ENCODE peak calls at places on chromosomes 4 and X, in seven cellular contexts. F is psoas muscle, U is aorta, B is tibial artery, D is lower lobe of right lung, J is HepG2, N is tibial nerve. T is an unnamed sample. For H3K4me1, the result is how much of the 10 kb centered on the place peaks cover.

GRCh38 chrX:27995611-27996010 is 14.4 kb upstream of the DCAF8L1 start:
- DNase-seq in F (no peak), U (no peak), B (no peak), D (no peak), J (no peak), N (no peak), T (no peak)

GRCh38 chr4:20432098-20432497 is 180.4 kb downstream of the SLIT2 start:
- DNase-seq in F (no peak), U (no peak), B (no peak), D (no peak), J (no peak), N (no peak), T (no peak)

GRCh38 chrX:144637731-144638130 is 609.6 kb upstream of the SPANXN1 start:
- DNase-seq in F (no peak), U (no peak), B (no peak), D (no peak), J (no peak), N (no peak), T (no peak)

GRCh38 chr4:121270384-121270783 is 106.3 kb upstream of the TNIP3 start:
- DNase-seq in F (no peak), U (no peak), B (no peak), D (no peak), J (no peak), N (no peak), T (no peak)

GRCh38 chr4:119652978-119653377 is 24.4 kb upstream of the PDE5A start:
- DNase-seq in F (no peak), U (no peak), B (no peak), D (no peak), J (no peak), N (no peak), T (no peak)

GRCh38 chr4:153901220-153901619 is 112.3 kb upstream of the SFRP2 start:
- DNase-seq in F (no peak), U (no peak), B (no peak), D (no peak), J (no peak), N (no peak), T (no peak)

GRCh38 chr4:5203309-5203708 is 152.0 kb downstream of the STK32B start:
- DNase-seq in F (no peak), U (no peak), B (no peak), D (no peak), J (no peak), N (no peak), T (no peak)

GRCh38 chr4:41362647-41363383 is 106.1 kb downstream of the UCHL1 start:
- DNase-seq in F (no peak), U (no peak), B (no peak), D (no peak), J (no peak), N (no peak), T (no peak)

GRCh38 chr4:156111706-156112105 is 158.0 kb upstream of the CTSO start:
- DNase-seq in F (no peak), U (no peak), B (no peak), D (no peak), J (no peak), N (no peak), T (no peak)

GRCh38 chrX:22559506-22559905 is 286.8 kb downstream of the CBLL2 start:
- DNase-seq in F (no peak), U (no peak), B (no peak), D (no peak), J (no peak), N (no peak), T (no peak)

GRCh38 chrX:46589977-46590723 is 16.6 kb downstream of the CHST7 start:
- DNase-seq in F (no peak), U (no peak), B (no peak), D (no peak), J (no peak), N (no peak), T (no peak)

GRCh38 chr4:5976921-5977320 is 41.3 kb downstream of the C4orf50 start:
- DNase-seq in F (no peak), U (no peak), B (peak), D (no peak), J (no peak), N (no peak), T (no peak)

GRCh38 chr4:32841217-32841616 is 2121.0 kb downstream of the PCDH7 start:
- DNase-seq in F (no peak), U (no peak), B (no peak), D (no peak), J (peak), N (no peak), T (no peak)

GRCh38 chr4:85414972-85415371 is 60.0 kb upstream of the ARHGAP24 start:
- DNase-seq in F (no peak), U (no peak), B (no peak), D (no peak), J (no peak), N (no peak), T (no peak)

GRCh38 chr4:54658321-54659093 is 750 bp downstream of the KIT start:
- DNase-seq in F (peak), U (peak), B (peak), D (peak), J (peak), N (peak), T (peak)

GRCh38 chrX:66142351-66142750 is 21.7 kb upstream of the HEPH start:
- DNase-seq in F (no peak), U (no peak), B (no peak), D (no peak), J (no peak), N (no peak), T (no peak)

GRCh38 chrX:66150188-66150587 is 13.9 kb upstream of the HEPH start:
- DNase-seq in F (no peak), U (no peak), B (no peak), D (no peak), J (no peak), N (no peak), T (no peak)

GRCh38 chrX:66149519-66149918 is 14.5 kb upstream of the HEPH start:
- DNase-seq in F (no peak), U (no peak), B (no peak), D (no peak), J (no peak), N (no peak), T (no peak)

GRCh38 chrX:66144258-66144657 is 19.8 kb upstream of the HEPH start:
- DNase-seq in F (no peak), U (no peak), B (no peak), D (no peak), J (no peak), N (no peak), T (no peak)
- H3K4me1 ChIP-seq in F (under half), U (under half), B (under half), D (under half), J (under half), N (under half), T (under half)

DNA sequence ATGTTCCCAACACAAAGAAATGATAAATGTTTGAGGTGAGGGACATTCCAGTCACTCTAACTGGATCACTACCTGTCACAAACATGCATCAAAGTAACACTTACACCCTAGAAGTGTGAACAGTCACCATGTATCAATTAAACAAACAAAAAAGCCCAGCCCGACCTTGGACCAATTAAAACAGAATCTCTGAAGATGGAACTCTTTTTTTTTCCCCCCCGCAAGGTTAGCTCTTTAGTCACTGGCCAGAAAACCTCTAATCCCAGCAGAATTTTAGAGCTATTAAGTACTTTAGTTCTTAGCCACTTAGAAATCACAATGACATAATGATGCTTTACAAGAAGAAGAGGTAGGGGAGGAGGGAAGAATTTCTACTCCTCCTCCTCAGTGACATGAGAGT is 154.5 kb downstream of the PALLD start:
- DNase-seq in F (no peak), U (no peak), B (no peak), D (no peak), J (no peak), N (no peak), T (no peak)
- H3K4me1 ChIP-seq in F (under half), U (under half), B (under half), D (under half), J (under half), N (under half), T (under half)

DNA sequence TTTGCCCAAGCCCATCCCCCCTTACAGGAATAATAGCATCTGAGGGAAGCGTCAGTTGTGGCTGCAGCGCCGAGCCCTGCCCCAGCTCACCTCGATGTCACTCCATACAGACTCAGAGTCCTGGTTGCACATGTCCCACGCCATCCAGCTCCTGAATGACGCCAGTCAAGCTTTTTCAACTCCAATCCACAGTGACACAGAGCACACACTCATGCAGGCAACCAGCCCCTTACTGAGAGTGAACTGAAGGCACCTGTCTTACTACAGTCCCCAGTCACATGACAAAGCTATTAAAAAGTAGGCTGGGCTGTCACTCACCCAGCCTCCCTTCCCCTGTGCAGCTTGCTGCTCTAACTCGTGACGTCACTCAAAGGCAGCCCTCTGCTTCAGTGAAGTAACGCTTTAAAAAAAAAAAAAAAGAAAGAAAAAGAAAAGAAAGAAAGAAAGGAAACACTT is at the start of gene PPARGC1A:
- DNase-seq in F (peak), U (peak), B (peak), D (peak), J (peak), N (peak), T (peak)
- H3K4me1 ChIP-seq in F (under half), U (under half), B (under half), D (under half), J (under half), N (under half), T (under half)

DNA sequence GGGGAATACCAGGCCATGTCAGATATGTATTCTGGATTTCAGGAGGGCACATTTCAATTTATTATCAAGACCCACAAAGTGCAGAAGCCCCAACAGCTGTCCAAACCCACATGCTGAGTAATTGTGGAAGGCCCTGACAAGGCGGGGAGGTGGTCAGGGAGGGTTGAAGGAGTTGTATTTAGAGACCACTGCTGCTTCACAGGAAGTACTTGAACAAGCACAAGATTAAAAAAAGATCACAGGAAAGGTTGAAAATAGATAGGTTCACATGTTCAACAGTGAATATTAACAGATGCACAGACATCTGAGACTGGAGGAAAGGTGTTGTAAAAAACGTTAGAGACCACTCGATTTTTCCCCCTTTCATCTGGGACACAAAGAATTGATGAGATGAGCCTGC is 17.9 kb downstream of the ATP8A1 start:
- DNase-seq in F (no peak), U (no peak), B (no peak), D (no peak), J (no peak), N (no peak), T (no peak)
- H3K4me1 ChIP-seq in F (half or more), U (under half), B (under half), D (under half), J (under half), N (under half), T (under half)

GRCh38 chr4:48694824-48695223 is 85.3 kb downstream of the FRYL start:
- DNase-seq in F (no peak), U (no peak), B (no peak), D (no peak), J (no peak), N (no peak), T (no peak)

GRCh38 chr4:48692023-48692422 is 88.1 kb downstream of the FRYL start:
- DNase-seq in F (no peak), U (no peak), B (no peak), D (no peak), J (no peak), N (no peak), T (no peak)

GRCh38 chr4:48698029-48698901 is 81.8 kb downstream of the FRYL start:
- DNase-seq in F (peak), U (no peak), B (peak), D (no peak), J (peak), N (peak), T (no peak)

GRCh38 chr4:48692897-48693296 is 87.2 kb downstream of the FRYL start:
- DNase-seq in F (no peak), U (no peak), B (no peak), D (no peak), J (no peak), N (no peak), T (no peak)

GRCh38 chr4:48693856-48694574 is 86.1 kb downstream of the FRYL start:
- DNase-seq in F (no peak), U (no peak), B (no peak), D (no peak), J (no peak), N (no peak), T (no peak)
- H3K4me1 ChIP-seq in F (under half), U (under half), B (under half), D (under half), J (under half), N (under half), T (under half)

DNA sequence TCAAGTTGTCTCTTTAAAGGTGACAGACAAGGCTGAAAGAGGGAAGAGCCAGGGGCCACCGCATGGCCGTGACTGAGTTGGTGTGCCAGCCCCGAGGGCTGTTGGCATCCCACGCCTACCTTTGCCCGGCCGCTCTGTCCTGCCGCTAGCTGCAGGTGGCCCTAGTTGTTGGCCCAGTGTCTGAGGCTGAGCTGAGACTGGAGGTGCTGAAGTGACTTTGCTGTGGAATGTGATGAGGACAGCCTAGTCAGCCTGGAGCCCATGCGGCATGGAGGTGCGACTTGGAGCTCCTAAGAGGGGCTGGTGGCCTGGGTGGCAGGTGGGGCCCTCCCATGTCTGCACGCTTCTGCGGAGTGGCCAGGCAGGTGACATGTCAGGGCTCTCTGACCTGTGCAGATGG is 6.6 kb downstream of the TADA2B start:
- DNase-seq in F (no peak), U (no peak), B (no peak), D (no peak), J (no peak), N (no peak), T (no peak)
- H3K4me1 ChIP-seq in F (half or more), U (under half), B (under half), D (half or more), J (under half), N (under half), T (under half)

GRCh38 chr4:3833326-3833989 is 67.3 kb downstream of the ADRA2C start:
- DNase-seq in F (no peak), U (peak), B (no peak), D (peak), J (no peak), N (no peak), T (no peak)

GRCh38 chr4:3834186-3834920 is 68.2 kb downstream of the ADRA2C start:
- DNase-seq in F (no peak), U (no peak), B (no peak), D (peak), J (no peak), N (no peak), T (no peak)

GRCh38 chr4:3835527-3836040 is 69.4 kb downstream of the ADRA2C start:
- DNase-seq in F (no peak), U (no peak), B (no peak), D (no peak), J (no peak), N (no peak), T (no peak)

GRCh38 chr4:3836041-3836801 is 70.0 kb downstream of the ADRA2C start:
- DNase-seq in F (no peak), U (no peak), B (no peak), D (peak), J (no peak), N (no peak), T (peak)

DNA sequence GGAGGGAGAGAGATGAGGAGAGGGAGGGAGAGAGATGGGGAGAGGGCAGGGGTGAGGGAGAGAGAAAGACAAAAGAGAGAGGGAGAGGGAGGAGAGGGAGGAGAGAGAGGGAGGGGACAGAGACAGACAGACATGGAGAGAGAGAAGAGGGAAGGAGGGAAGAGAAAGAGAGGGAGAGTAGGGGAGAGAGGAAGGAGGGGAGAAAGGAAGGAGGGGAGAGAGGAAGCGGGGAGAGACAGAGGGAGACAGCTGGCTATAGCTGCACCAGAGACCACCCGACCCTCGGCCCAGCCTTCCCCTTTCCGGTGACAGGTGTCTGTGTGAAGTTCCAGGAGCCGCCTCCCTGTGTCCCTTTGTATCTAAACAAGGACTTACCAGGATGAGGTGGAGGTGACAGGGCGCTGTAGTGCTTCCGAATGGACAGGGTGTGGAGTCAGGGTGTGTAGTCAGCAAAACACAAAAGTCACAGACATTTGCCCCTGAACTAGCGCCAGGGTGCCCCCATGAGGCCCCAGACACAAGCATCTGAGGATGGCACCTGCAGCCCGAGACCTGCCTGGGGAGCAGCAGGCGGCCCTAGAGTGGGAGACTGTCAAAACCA is 68.8 kb downstream of the ADRA2C start:
- DNase-seq in F (no peak), U (no peak), B (no peak), D (peak), J (peak), N (no peak), T (no peak)
- H3K4me1 ChIP-seq in F (under half), U (under half), B (under half), D (under half), J (half or more), N (under half), T (under half)

T was measured in pancreas.